ENCODE peak calls at places on chromosome 14, in ten cellular contexts. C is PC-3, F is cardiac muscle cell, A is upper lobe of right lung, I is AG10803, S is mammary epithelial cell, K is choroid plexus epithelial cell, J is GM13977, U is esophagus muscularis mucosa, T is suprapubic skin. Z is an unnamed sample.

GRCh38 chr14:102544745-102545460 is 35.3 kb upstream of the ANKRD9 start:
- DNase-seq in K (no peak), C (no peak), A (no peak), S (no peak), I (no peak), J (peak), U (no peak), T (no peak), F (no peak), Z (no peak)

GRCh38 chr14:20978687-20979086 is 11.1 kb upstream of the METTL17 start:
- DNase-seq in C (no peak), S (no peak), A (no peak), I (no peak), J (no peak), T (no peak), F (no peak), K (no peak), U (no peak), Z (no peak)

GRCh38 chr14:61570188-61570960 is 124.9 kb upstream of the HIF1A start:
- DNase-seq in U (no peak), K (peak), F (peak), I (peak), A (no peak), J (no peak), S (no peak), T (no peak), C (peak), Z (no peak)

GRCh38 chr14:105201928-105202513 is 20.9 kb upstream of the NUDT14 start:
- DNase-seq in T (no peak), I (no peak), U (no peak), F (no peak), A (no peak), K (no peak), C (no peak), J (no peak), S (no peak), Z (no peak)

GRCh38 chr14:54715244-54715643 is 148.3 kb downstream of the SAMD4A start:
- DNase-seq in A (no peak), F (peak), U (no peak), J (no peak), C (peak), T (no peak), I (peak), S (peak), K (peak), Z (no peak)

GRCh38 chr14:78688503-78688902 is 518.3 kb downstream of the NRXN3 start:
- DNase-seq in K (no peak), S (no peak), U (no peak), F (no peak), I (no peak), J (no peak), T (no peak), A (no peak), C (no peak), Z (no peak)

GRCh38 chr14:65100905-65101541 is 1.3 kb downstream of the MAX start:
- DNase-seq in C (no peak), S (peak), J (no peak), U (no peak), T (no peak), K (peak), A (no peak), I (no peak), F (no peak), Z (no peak)

GRCh38 chr14:99509871-99510555 is 28.8 kb downstream of the CCNK start:
- DNase-seq in K (no peak), C (no peak), F (no peak), I (no peak), J (peak), T (no peak), U (no peak), A (no peak), S (no peak), Z (no peak)

GRCh38 chr14:77053046-77053841 is 24.7 kb upstream of the IRF2BPL start:
- DNase-seq in F (peak), A (peak), S (no peak), T (no peak), U (no peak), J (peak), C (no peak), K (peak), I (peak), Z (peak)

GRCh38 chr14:55138091-55138490 is 9.0 kb downstream of the LGALS3 start:
- DNase-seq in I (no peak), J (no peak), S (no peak), U (no peak), F (no peak), T (no peak), C (peak), A (no peak), K (no peak), Z (no peak)

GRCh38 chr14:24102357-24103048 is 8.4 kb downstream of the PCK2 start:
- DNase-seq in T (no peak), I (no peak), A (no peak), J (no peak), C (no peak), F (no peak), K (no peak), U (no peak), S (no peak), Z (no peak)

GRCh38 chr14:96225745-96226151 is 21.1 kb downstream of the BDKRB2 start:
- DNase-seq in C (peak), U (no peak), J (no peak), S (peak), I (peak), A (peak), T (peak), F (peak), K (no peak), Z (peak)

GRCh38 chr14:54652188-54652889 is 85.4 kb downstream of the SAMD4A start:
- DNase-seq in A (peak), K (peak), J (no peak), C (peak), U (peak), T (peak), I (peak), S (peak), F (peak), Z (peak)

GRCh38 chr14:21093769-21094681 is 4.4 kb downstream of the ZNF219 start:
- DNase-seq in U (no peak), K (no peak), C (no peak), I (no peak), J (peak), F (peak), T (no peak), S (no peak), A (no peak), Z (no peak)

GRCh38 chr14:95935228-95935822 is 58.7 kb downstream of the TUNAR start:
- DNase-seq in C (peak), K (peak), J (no peak), F (peak), T (no peak), S (peak), I (peak), A (no peak), U (no peak), Z (no peak)

GRCh38 chr14:101072070-101072469 is 168.5 kb upstream of the RTL1 start:
- DNase-seq in J (no peak), T (no peak), F (no peak), U (no peak), I (no peak), K (no peak), A (peak), C (no peak), S (no peak), Z (no peak)

GRCh38 chr14:32711103-32711680 is 227.5 kb upstream of the NPAS3 start:
- DNase-seq in I (peak), S (no peak), K (peak), T (no peak), J (peak), A (no peak), F (peak), C (peak), U (no peak), Z (no peak)

GRCh38 chr14:33839193-33840076 is 111.4 kb downstream of the EGLN3 start:
- DNase-seq in F (peak), K (peak), C (peak), U (peak), I (peak), T (no peak), J (peak), A (no peak), S (peak), Z (no peak)

GRCh38 chr14:90641111-90642010 is 174.9 kb downstream of the TTC7B start:
- DNase-seq in C (no peak), S (no peak), I (no peak), U (no peak), K (peak), J (no peak), T (no peak), A (no peak), F (no peak), Z (no peak)

GRCh38 chr14:64117671-64118402 is 176.3 kb downstream of the ESR2 start:
- DNase-seq in A (no peak), U (no peak), I (peak), S (peak), C (peak), F (peak), K (peak), T (no peak), J (no peak), Z (no peak)

GRCh38 chr14:87998414-87998813 is 5.4 kb upstream of the GALC start:
- DNase-seq in C (no peak), S (no peak), U (no peak), F (no peak), I (no peak), A (no peak), K (no peak), J (no peak), T (no peak), Z (no peak)

GRCh38 chr14:22476005-22476751 is 112.8 kb downstream of the DAD1 start:
- DNase-seq in A (no peak), J (no peak), I (no peak), C (no peak), T (no peak), F (no peak), S (no peak), U (no peak), K (no peak), Z (no peak)
- TF ChIP-seq CTCF in A (no peak), J (no peak), I (no peak), C (no peak), T (no peak), F (no peak), S (no peak), U (no peak), K (no peak), Z (no peak)

GRCh38 chr14:70317091-70317968 is 42.2 kb downstream of the COX16 start:
- DNase-seq in J (no peak), K (no peak), T (no peak), A (no peak), U (no peak), C (no peak), F (no peak), S (no peak), I (no peak), Z (no peak)

GRCh38 chr14:70318635-70319013 is 40.9 kb downstream of the COX16 start:
- DNase-seq in U (no peak), F (no peak), I (no peak), K (no peak), S (no peak), T (no peak), A (no peak), J (no peak), C (no peak), Z (no peak)

GRCh38 chr14:70315942-70316341 is 43.5 kb downstream of the COX16 start:
- DNase-seq in A (no peak), C (peak), K (no peak), S (peak), F (no peak), T (no peak), U (no peak), J (no peak), I (no peak), Z (no peak)

GRCh38 chr14:70320294-70320693 is 39.2 kb downstream of the COX16 start:
- DNase-seq in A (no peak), T (no peak), C (no peak), J (no peak), K (no peak), U (no peak), S (no peak), I (no peak), F (no peak), Z (no peak)

GRCh38 chr14:70317969-70318634 is 41.4 kb downstream of the COX16 start:
- DNase-seq in U (no peak), T (no peak), I (peak), S (peak), A (no peak), C (peak), F (peak), K (peak), J (peak), Z (peak)
- TF ChIP-seq CTCF in U (peak), T (no peak), I (peak), S (peak), A (peak), C (peak), F (peak), K (peak), J (peak), Z (peak)

GRCh38 chr14:74846168-74846567 is 29.8 kb downstream of the PROX2 start:
- DNase-seq in I (peak), K (no peak), C (no peak), A (no peak), U (no peak), S (no peak), J (no peak), T (no peak), F (peak), Z (no peak)

GRCh38 chr14:74841230-74842207 is 34.4 kb downstream of the PROX2 start:
- DNase-seq in C (no peak), T (no peak), I (no peak), A (no peak), K (no peak), J (peak), U (no peak), F (no peak), S (no peak), Z (no peak)

GRCh38 chr14:74840603-74841030 is 35.3 kb downstream of the PROX2 start:
- DNase-seq in K (no peak), C (no peak), J (no peak), U (no peak), F (no peak), T (no peak), S (no peak), A (no peak), I (no peak), Z (no peak)

GRCh38 chr14:74846968-74847549 is 28.9 kb downstream of the PROX2 start:
- DNase-seq in K (peak), J (no peak), T (no peak), S (peak), I (peak), A (no peak), F (peak), U (no peak), C (peak), Z (no peak)

DNA sequence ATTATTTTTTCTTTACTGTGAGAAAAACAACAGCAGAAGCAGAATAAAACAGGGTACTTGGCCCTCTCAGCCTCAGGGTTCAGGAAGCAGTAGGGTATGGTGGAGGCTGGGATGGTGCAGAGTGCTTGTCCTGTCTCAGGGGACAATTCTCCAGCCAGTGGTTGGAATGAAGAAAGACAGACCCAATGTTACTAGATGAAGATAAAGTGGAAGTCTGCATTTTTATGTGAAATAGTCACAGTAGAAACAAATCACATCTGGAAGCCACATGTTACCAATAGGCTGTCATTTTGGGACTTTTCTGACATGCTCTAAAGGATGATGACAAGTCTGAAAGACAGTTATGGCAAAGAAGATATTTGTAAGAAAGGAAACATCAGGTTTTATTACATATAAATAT is 32.3 kb downstream of the PROX2 start:
- DNase-seq in U (no peak), K (peak), C (no peak), A (no peak), J (no peak), T (no peak), F (peak), S (no peak), I (peak), Z (no peak)
- TF ChIP-seq CTCF in U (no peak), K (peak), C (no peak), A (no peak), J (no peak), T (no peak), F (no peak), S (no peak), I (peak), Z (no peak)

GRCh38 chr14:51806026-51806590 is 54.3 kb upstream of the GNG2 start:
- DNase-seq in S (no peak), J (no peak), K (no peak), C (no peak), F (no peak), T (no peak), I (no peak), A (no peak), U (peak), Z (no peak)

GRCh38 chr14:51807355-51807754 is 53.1 kb upstream of the GNG2 start:
- DNase-seq in I (peak), C (no peak), J (no peak), F (peak), T (no peak), A (no peak), K (no peak), S (no peak), U (no peak), Z (no peak)

GRCh38 chr14:51806624-51807023 is 53.8 kb upstream of the GNG2 start:
- DNase-seq in S (no peak), J (no peak), U (peak), F (peak), I (no peak), T (no peak), C (no peak), A (no peak), K (peak), Z (no peak)

GRCh38 chr14:51805541-51805940 is 54.9 kb upstream of the GNG2 start:
- DNase-seq in U (no peak), T (no peak), K (no peak), C (no peak), A (no peak), J (no peak), F (no peak), I (no peak), S (no peak), Z (no peak)
- TF ChIP-seq CTCF in U (no peak), T (no peak), K (no peak), C (peak), A (no peak), J (no peak), F (no peak), I (no peak), S (no peak), Z (no peak)

GRCh38 chr14:92325835-92326234 is 2.9 kb downstream of the SLC24A4 start:
- DNase-seq in C (no peak), A (no peak), U (no peak), T (no peak), F (no peak), S (no peak), K (peak), I (no peak), J (no peak), Z (no peak)

GRCh38 chr14:92323916-92324818 is 1.2 kb downstream of the SLC24A4 start:
- DNase-seq in F (no peak), T (no peak), I (no peak), C (no peak), U (no peak), S (peak), K (no peak), J (no peak), A (no peak), Z (no peak)

GRCh38 chr14:92323031-92323915 is at the start of gene SLC24A4:
- DNase-seq in A (peak), K (peak), F (peak), J (peak), U (no peak), S (peak), C (no peak), I (no peak), T (no peak), Z (no peak)

GRCh38 chr14:92334050-92334449 is 11.1 kb downstream of the SLC24A4 start:
- DNase-seq in K (no peak), F (no peak), T (no peak), I (no peak), J (no peak), A (no peak), S (no peak), U (no peak), C (no peak), Z (no peak)

DNA sequence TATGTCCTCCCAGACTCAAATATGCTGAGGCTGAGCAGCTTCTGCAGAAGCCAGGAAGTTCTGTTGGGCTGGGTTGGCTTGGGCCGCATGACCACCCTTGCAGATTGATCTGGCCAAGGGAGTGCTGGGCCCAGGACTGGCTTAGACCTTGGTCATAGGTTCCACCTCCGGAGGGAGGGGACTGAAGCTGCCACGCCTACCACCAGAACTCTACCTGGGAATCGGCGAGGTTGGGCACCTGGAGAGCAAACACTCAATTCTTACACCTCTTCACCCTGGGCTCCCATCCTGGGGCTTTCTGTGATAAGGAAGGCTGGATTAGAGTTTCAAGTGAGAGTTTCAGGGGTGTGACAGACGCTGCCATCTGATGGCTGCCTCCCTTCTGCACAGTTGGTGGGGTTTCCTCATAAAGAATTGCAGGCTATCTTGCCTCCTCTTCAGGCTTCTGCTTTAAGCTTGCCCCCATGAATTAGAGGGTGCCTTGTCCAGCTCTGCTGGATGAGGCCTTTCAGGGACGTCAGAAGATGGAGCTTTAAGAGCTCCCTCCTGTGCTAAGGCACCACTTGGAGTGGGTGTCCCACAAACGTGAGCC is 5.8 kb downstream of the SLC24A4 start:
- DNase-seq in U (no peak), K (no peak), S (no peak), A (no peak), T (no peak), J (no peak), C (no peak), F (no peak), I (no peak), Z (no peak)
- TF ChIP-seq CTCF in U (no peak), K (no peak), S (no peak), A (no peak), T (no peak), J (peak), C (no peak), F (no peak), I (peak), Z (no peak)

GRCh38 chr14:67332468-67332867 is 27.1 kb downstream of the ATP6V1D start:
- DNase-seq in C (peak), T (no peak), I (no peak), F (no peak), A (no peak), U (no peak), K (no peak), S (peak), J (no peak), Z (no peak)

GRCh38 chr14:67331368-67332125 is 28.1 kb downstream of the ATP6V1D start:
- DNase-seq in J (no peak), I (peak), S (peak), F (no peak), C (peak), T (no peak), A (no peak), U (no peak), K (peak), Z (no peak)

DNA sequence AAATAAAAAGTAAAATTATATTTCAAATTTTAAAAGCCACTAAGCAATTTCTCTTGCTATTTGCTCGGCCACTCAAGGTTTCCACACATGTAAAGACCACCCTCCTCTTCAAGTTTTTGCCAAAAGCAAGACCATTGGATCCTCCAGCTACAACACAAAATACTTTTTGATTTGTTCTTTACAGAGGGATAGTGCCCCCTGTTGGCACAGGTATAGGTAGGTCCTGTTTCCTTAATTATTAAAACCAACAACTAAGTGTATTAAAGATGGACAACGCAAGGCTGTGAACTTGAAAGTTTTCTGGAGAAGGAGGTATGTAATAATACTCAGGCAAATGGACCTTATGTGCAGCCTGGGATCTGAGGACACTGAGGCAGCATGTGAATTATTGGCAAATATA is 23.8 kb downstream of the ATP6V1D start:
- DNase-seq in I (no peak), A (no peak), U (no peak), S (no peak), C (peak), K (peak), J (no peak), T (no peak), F (peak), Z (no peak)
- TF ChIP-seq CTCF in I (peak), A (peak), U (no peak), S (peak), C (peak), K (peak), J (peak), T (peak), F (peak), Z (peak)

DNA sequence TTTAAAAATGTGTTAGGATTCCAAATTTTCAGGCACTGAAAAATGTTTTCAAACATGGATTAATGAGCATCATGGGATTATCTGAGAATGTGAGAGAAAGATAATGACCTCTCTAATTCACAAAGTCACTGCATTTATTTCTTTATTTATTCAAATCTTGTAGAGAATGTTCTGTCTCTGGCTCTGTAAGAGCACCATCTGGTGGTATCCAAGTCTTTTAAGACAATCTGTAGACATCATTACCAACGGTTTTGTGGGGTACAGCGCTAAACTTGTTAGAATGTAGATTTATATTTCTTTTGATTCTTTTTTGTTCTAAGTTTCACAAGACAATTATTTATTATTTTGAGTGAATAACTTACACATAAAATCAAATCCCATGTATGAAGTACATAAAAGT is 956.0 kb upstream of the NOVA1 start:
- DNase-seq in U (no peak), S (no peak), J (no peak), A (no peak), F (peak), K (no peak), C (peak), I (no peak), T (no peak), Z (no peak)
- TF ChIP-seq CTCF in U (no peak), S (no peak), J (no peak), A (no peak), F (no peak), K (no peak), C (peak), I (no peak), T (no peak), Z (no peak)

Z was measured in mesothelial cell of epicardium.